ENCODE peak calls at places on chromosomes 7 and 10, in six cellular contexts. One of them, this sample, is unnamed.

GRCh38 chr10:15877836-15878576 is 17.7 kb upstream of the MINDY3 start:
- DNase-seq in colonic mucosa: no peak
- DNase-seq in right atrium auricular region: no peak
- DNase-seq in fibroblast of lung: no peak
- DNase-seq in HepG2: peak
- DNase-seq in tibial nerve: no peak
- DNase-seq in this sample: no peak

GRCh38 chr7:66308411-66308810 is 103.3 kb downstream of the TPST1 start:
- DNase-seq in fibroblast of lung: peak
- DNase-seq in tibial nerve: no peak
- DNase-seq in HepG2: no peak
- DNase-seq in colonic mucosa: no peak
- DNase-seq in right atrium auricular region: no peak
- DNase-seq in this sample: no peak

GRCh38 chr7:156897673-156898072 is 4.7 kb upstream of the LMBR1 start:
- DNase-seq in tibial nerve: no peak
- DNase-seq in colonic mucosa: no peak
- DNase-seq in right atrium auricular region: no peak
- DNase-seq in HepG2: no peak
- DNase-seq in fibroblast of lung: peak
- DNase-seq in this sample: no peak

GRCh38 chr10:24468281-24468751 is 255.4 kb downstream of the ARHGAP21 start:
- DNase-seq in fibroblast of lung: peak
- DNase-seq in colonic mucosa: no peak
- DNase-seq in HepG2: no peak
- DNase-seq in right atrium auricular region: no peak
- DNase-seq in tibial nerve: no peak
- DNase-seq in this sample: no peak

GRCh38 chr10:74255800-74256422 is 104.9 kb downstream of the ADK start:
- DNase-seq in fibroblast of lung: no peak
- DNase-seq in HepG2: no peak
- DNase-seq in tibial nerve: no peak
- DNase-seq in right atrium auricular region: no peak
- DNase-seq in colonic mucosa: no peak
- DNase-seq in this sample: no peak

GRCh38 chr7:24442170-24442777 is 131.0 kb upstream of the PALS2 start:
- DNase-seq in colonic mucosa: no peak
- DNase-seq in tibial nerve: no peak
- DNase-seq in fibroblast of lung: no peak
- DNase-seq in right atrium auricular region: no peak
- DNase-seq in HepG2: no peak
- DNase-seq in this sample: no peak

GRCh38 chr10:65194131-65194530 is 1672.9 kb downstream of the REEP3 start:
- DNase-seq in HepG2: no peak
- DNase-seq in right atrium auricular region: no peak
- DNase-seq in fibroblast of lung: peak
- DNase-seq in tibial nerve: no peak
- DNase-seq in colonic mucosa: no peak
- DNase-seq in this sample: no peak

GRCh38 chr10:17171131-17171530 is 30.3 kb downstream of the TRDMT1 start:
- DNase-seq in colonic mucosa: no peak
- DNase-seq in right atrium auricular region: no peak
- DNase-seq in tibial nerve: no peak
- DNase-seq in fibroblast of lung: no peak
- DNase-seq in HepG2: no peak
- DNase-seq in this sample: no peak

GRCh38 chr7:108358553-108358952 is 97.7 kb downstream of the NRCAM start:
- DNase-seq in right atrium auricular region: no peak
- DNase-seq in fibroblast of lung: peak
- DNase-seq in tibial nerve: no peak
- DNase-seq in HepG2: peak
- DNase-seq in colonic mucosa: no peak
- DNase-seq in this sample: no peak

GRCh38 chr7:115047968-115048720 is 126.2 kb downstream of the MDFIC start:
- DNase-seq in colonic mucosa: no peak
- DNase-seq in HepG2: no peak
- DNase-seq in tibial nerve: no peak
- DNase-seq in right atrium auricular region: no peak
- DNase-seq in fibroblast of lung: peak
- DNase-seq in this sample: no peak

GRCh38 chr7:157089100-157089510 is 49.6 kb upstream of the UBE3C start:
- DNase-seq in HepG2: peak
- DNase-seq in fibroblast of lung: no peak
- DNase-seq in tibial nerve: no peak
- DNase-seq in right atrium auricular region: no peak
- DNase-seq in colonic mucosa: no peak
- DNase-seq in this sample: no peak

GRCh38 chr7:40673285-40673684 is 538.5 kb downstream of the SUGCT start:
- DNase-seq in HepG2: no peak
- DNase-seq in colonic mucosa: no peak
- DNase-seq in tibial nerve: no peak
- DNase-seq in right atrium auricular region: no peak
- DNase-seq in fibroblast of lung: peak
- DNase-seq in this sample: peak

GRCh38 chr10:131991726-131992125 is 10.0 kb upstream of the BNIP3 start:
- DNase-seq in fibroblast of lung: no peak
- DNase-seq in tibial nerve: no peak
- DNase-seq in right atrium auricular region: no peak
- DNase-seq in HepG2: no peak
- DNase-seq in colonic mucosa: no peak
- DNase-seq in this sample: no peak

GRCh38 chr7:16900212-16900768 is 18.5 kb upstream of the AGR3 start:
- DNase-seq in colonic mucosa: no peak
- DNase-seq in tibial nerve: no peak
- DNase-seq in fibroblast of lung: no peak
- DNase-seq in HepG2: no peak
- DNase-seq in right atrium auricular region: no peak
- DNase-seq in this sample: no peak

GRCh38 chr7:70238171-70238575 is 639.9 kb downstream of the AUTS2 start:
- DNase-seq in HepG2: no peak
- DNase-seq in fibroblast of lung: no peak
- DNase-seq in colonic mucosa: no peak
- DNase-seq in right atrium auricular region: no peak
- DNase-seq in tibial nerve: no peak
- DNase-seq in this sample: no peak

GRCh38 chr10:58081353-58081752 is 186.3 kb downstream of the IPMK start:
- DNase-seq in tibial nerve: no peak
- DNase-seq in right atrium auricular region: no peak
- DNase-seq in HepG2: no peak
- DNase-seq in colonic mucosa: no peak
- DNase-seq in fibroblast of lung: peak
- DNase-seq in this sample: no peak

GRCh38 chr10:100008708-100009282 is 952 bp downstream of the DNMBP start:
- DNase-seq in right atrium auricular region: no peak
- DNase-seq in tibial nerve: no peak
- DNase-seq in colonic mucosa: no peak
- DNase-seq in fibroblast of lung: peak
- DNase-seq in HepG2: no peak
- DNase-seq in this sample: no peak

GRCh38 chr10:79329529-79329928 is 17.7 kb upstream of the PPIF start:
- DNase-seq in colonic mucosa: no peak
- DNase-seq in HepG2: no peak
- DNase-seq in right atrium auricular region: no peak
- DNase-seq in tibial nerve: no peak
- DNase-seq in fibroblast of lung: no peak
- DNase-seq in this sample: no peak

DNA sequence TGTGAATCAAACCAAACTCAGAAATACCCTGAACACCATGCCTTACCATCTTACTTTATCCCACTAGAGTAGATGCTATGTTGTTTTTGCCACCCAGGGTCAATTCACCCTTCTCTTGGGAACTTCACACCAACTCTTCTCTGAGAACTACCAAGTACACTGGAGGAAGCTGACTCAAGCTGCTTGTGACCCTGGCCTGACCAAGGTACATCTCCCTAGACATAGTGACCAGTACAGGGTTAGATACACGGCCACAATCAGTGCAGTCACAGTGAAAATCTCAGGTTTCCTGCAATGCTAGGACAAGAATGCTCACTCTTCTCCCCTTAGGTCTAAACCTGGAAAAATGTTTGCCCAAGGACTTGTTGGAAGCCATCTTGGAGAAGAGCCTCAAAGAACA is 31.8 kb downstream of the EZH2 start:
- DNase-seq in HepG2: no peak
- DNase-seq in right atrium auricular region: no peak
- DNase-seq in fibroblast of lung: no peak
- DNase-seq in colonic mucosa: no peak
- DNase-seq in tibial nerve: no peak
- DNase-seq in this sample: no peak
- H3K4me3 ChIP-seq in HepG2: no peak
- H3K4me3 ChIP-seq in right atrium auricular region: no peak
- H3K4me3 ChIP-seq in fibroblast of lung: no peak
- H3K4me3 ChIP-seq in colonic mucosa: no peak
- H3K4me3 ChIP-seq in tibial nerve: no peak
- H3K4me3 ChIP-seq in this sample: no peak

DNA sequence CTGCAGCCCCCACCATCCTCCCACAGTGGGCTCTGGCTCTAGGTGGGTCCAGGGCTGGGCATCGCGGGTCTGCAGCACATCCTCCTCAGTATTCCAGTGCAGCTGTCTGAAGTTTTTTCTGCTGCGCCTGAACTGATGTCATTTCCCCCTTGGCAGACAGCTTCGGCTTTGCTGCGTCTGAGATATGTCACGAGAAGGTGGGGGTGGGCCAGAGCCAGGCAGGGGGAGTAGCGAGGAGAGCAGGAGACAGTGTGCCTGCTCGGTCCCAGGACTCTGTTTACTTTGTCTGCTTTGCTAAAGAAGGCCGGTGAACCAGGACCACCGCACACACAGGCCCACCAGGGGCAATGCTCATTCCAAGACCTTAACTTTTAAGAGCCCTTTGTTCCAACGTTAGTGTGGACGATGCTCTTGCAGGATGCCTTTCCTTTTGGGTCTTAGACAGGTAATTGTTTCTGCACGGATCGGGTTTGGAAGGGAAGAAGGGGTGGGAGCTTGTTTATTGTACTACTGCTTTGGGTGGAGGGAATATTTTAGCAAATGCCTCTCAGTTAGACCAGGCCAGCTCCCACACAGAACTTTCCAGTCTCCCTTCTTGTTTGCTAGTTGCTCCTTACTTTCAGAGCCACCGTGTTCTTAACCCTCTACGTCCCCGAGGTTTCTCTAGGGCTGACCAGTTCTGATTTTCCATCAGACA is 32.4 kb downstream of the WBP1L start:
- DNase-seq in colonic mucosa: peak
- DNase-seq in right atrium auricular region: peak
- DNase-seq in fibroblast of lung: peak
- DNase-seq in tibial nerve: peak
- DNase-seq in HepG2: peak
- DNase-seq in this sample: peak
- H3K4me3 ChIP-seq in colonic mucosa: no peak
- H3K4me3 ChIP-seq in right atrium auricular region: peak
- H3K4me3 ChIP-seq in fibroblast of lung: peak
- H3K4me3 ChIP-seq in tibial nerve: peak
- H3K4me3 ChIP-seq in HepG2: peak
- H3K4me3 ChIP-seq in this sample: peak

DNA sequence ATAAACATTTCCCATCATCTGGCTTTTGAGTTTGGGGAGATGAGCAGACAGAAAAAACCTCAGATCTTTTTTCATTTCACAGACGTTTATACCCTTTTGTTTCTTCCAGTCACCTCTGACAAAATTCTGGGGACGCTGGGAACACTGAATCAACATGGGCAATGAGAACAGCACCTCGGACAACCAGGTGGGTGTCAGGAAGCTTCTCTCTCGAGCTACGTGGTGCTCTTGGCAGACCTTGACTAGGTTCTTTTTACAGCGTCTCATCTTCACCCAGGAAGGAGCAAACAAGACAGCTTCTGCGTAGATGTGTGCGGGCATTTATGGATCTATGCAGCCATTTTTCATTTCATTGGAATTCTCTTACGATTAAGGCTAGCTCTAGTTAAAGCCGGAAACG is 32.9 kb downstream of the TACC2 start:
- DNase-seq in right atrium auricular region: no peak
- DNase-seq in tibial nerve: no peak
- DNase-seq in colonic mucosa: no peak
- DNase-seq in fibroblast of lung: no peak
- DNase-seq in HepG2: no peak
- DNase-seq in this sample: no peak
- H3K4me3 ChIP-seq in right atrium auricular region: no peak
- H3K4me3 ChIP-seq in tibial nerve: no peak
- H3K4me3 ChIP-seq in colonic mucosa: no peak
- H3K4me3 ChIP-seq in fibroblast of lung: peak
- H3K4me3 ChIP-seq in HepG2: no peak
- H3K4me3 ChIP-seq in this sample: no peak

DNA sequence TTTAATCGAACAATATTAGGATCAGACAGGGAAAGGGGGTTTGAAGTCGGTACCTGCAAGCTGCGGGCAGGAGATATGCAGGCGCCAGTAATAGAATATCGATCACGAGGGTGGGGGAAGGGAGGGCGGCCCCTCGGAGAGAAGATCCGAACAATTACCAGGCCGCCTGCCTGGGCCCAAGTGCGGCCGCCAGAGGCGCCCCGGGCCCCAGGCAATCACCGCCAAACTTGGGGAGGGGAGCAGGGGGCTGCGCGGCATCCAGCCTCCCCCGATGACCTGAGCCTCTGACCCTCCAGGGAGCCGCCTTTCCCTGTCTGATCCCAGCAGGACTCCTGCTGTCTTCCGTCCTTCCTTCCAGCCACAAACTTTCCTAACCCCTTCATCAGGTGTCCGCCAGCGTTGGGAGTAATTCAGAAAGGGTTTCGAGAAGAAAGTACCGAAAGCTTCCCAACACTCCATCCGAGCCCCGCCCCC is 1.1 kb downstream of the NKX1-2 start:
- DNase-seq in HepG2: no peak
- DNase-seq in tibial nerve: no peak
- DNase-seq in fibroblast of lung: no peak
- DNase-seq in colonic mucosa: no peak
- DNase-seq in right atrium auricular region: no peak
- DNase-seq in this sample: no peak
- H3K4me3 ChIP-seq in HepG2: no peak
- H3K4me3 ChIP-seq in tibial nerve: no peak
- H3K4me3 ChIP-seq in fibroblast of lung: no peak
- H3K4me3 ChIP-seq in colonic mucosa: no peak
- H3K4me3 ChIP-seq in right atrium auricular region: no peak
- H3K4me3 ChIP-seq in this sample: no peak

GRCh38 chr7:113087278-113087998 is 811 bp upstream of the GPR85 start:
- DNase-seq in right atrium auricular region: no peak
- DNase-seq in tibial nerve: no peak
- DNase-seq in fibroblast of lung: peak
- DNase-seq in HepG2: peak
- DNase-seq in colonic mucosa: no peak
- DNase-seq in this sample: peak
- H3K4me3 ChIP-seq in right atrium auricular region: peak
- H3K4me3 ChIP-seq in tibial nerve: peak
- H3K4me3 ChIP-seq in fibroblast of lung: peak
- H3K4me3 ChIP-seq in HepG2: no peak
- H3K4me3 ChIP-seq in colonic mucosa: no peak
- H3K4me3 ChIP-seq in this sample: no peak

GRCh38 chr7:124255041-124255667 is 222.3 kb upstream of the TMEM229A start:
- DNase-seq in tibial nerve: no peak
- DNase-seq in colonic mucosa: no peak
- DNase-seq in fibroblast of lung: no peak
- DNase-seq in right atrium auricular region: no peak
- DNase-seq in HepG2: no peak
- DNase-seq in this sample: no peak
- H3K4me3 ChIP-seq in tibial nerve: no peak
- H3K4me3 ChIP-seq in colonic mucosa: no peak
- H3K4me3 ChIP-seq in fibroblast of lung: no peak
- H3K4me3 ChIP-seq in right atrium auricular region: no peak
- H3K4me3 ChIP-seq in HepG2: no peak
- H3K4me3 ChIP-seq in this sample: no peak

GRCh38 chr7:44580945-44581344 is 1.1 kb downstream of the TMED4 start:
- DNase-seq in colonic mucosa: peak
- DNase-seq in fibroblast of lung: no peak
- DNase-seq in HepG2: no peak
- DNase-seq in right atrium auricular region: no peak
- DNase-seq in tibial nerve: no peak
- DNase-seq in this sample: no peak
- H3K4me3 ChIP-seq in colonic mucosa: peak
- H3K4me3 ChIP-seq in fibroblast of lung: peak
- H3K4me3 ChIP-seq in HepG2: peak
- H3K4me3 ChIP-seq in right atrium auricular region: peak
- H3K4me3 ChIP-seq in tibial nerve: peak
- H3K4me3 ChIP-seq in this sample: peak

GRCh38 chr10:91672021-91672608 is 39.2 kb upstream of the PPP1R3C start:
- DNase-seq in right atrium auricular region: no peak
- DNase-seq in colonic mucosa: no peak
- DNase-seq in tibial nerve: no peak
- DNase-seq in fibroblast of lung: peak
- DNase-seq in HepG2: no peak
- DNase-seq in this sample: peak
- H3K4me3 ChIP-seq in right atrium auricular region: no peak
- H3K4me3 ChIP-seq in colonic mucosa: no peak
- H3K4me3 ChIP-seq in tibial nerve: no peak
- H3K4me3 ChIP-seq in fibroblast of lung: no peak
- H3K4me3 ChIP-seq in HepG2: no peak
- H3K4me3 ChIP-seq in this sample: no peak